ENCODE peak calls at places on chromosomes 5 and 9, in nine cellular contexts. K, Q, L, B, R, N, Y, W and S are unnamed samples.

GRCh38 chr5:175749591-175749990 is 91.7 kb downstream of the HRH2 start:
- DNase-seq in N (no peak), B (no peak), Y (no peak), W (no peak), R (no peak), L (no peak), Q (no peak), K (no peak), S (no peak)

GRCh38 chr5:123178693-123179092 is 89.7 kb downstream of the PRDM6 start:
- DNase-seq in Q (no peak), Y (no peak), K (no peak), N (no peak), B (no peak), R (no peak), W (no peak), L (no peak), S (no peak)

GRCh38 chr5:13957032-13957645 is 12.7 kb upstream of the DNAH5 start:
- DNase-seq in Y (peak; percentile 13), W (no peak), L (no peak), R (no peak), N (no peak), B (peak; percentile 91), Q (no peak), K (peak; percentile 40), S (no peak)

GRCh38 chr9:128587453-128587852 is 35.1 kb downstream of the SPTAN1 start:
- DNase-seq in Q (no peak), L (no peak), Y (no peak), B (no peak), K (no peak), W (no peak), R (no peak), N (no peak), S (no peak)

GRCh38 chr5:16461026-16461425 is 4.6 kb downstream of the ZNF622 start:
- DNase-seq in K (peak; percentile 76), B (no peak), R (no peak), Q (no peak), N (no peak), Y (no peak), W (no peak), L (no peak), S (no peak)

GRCh38 chr5:57416246-57416996 is 66.2 kb downstream of the ACTBL2 start:
- DNase-seq in N (no peak), L (no peak), K (peak; percentile 89), Q (no peak), R (no peak), W (no peak), Y (no peak), B (no peak), S (no peak)

GRCh38 chr9:108467653-108468324 is 388.0 kb downstream of the ACTL7B start:
- DNase-seq in Y (peak; percentile 14), R (no peak), K (peak; percentile 50), L (no peak), N (no peak), W (peak; percentile 68), Q (no peak), B (peak; percentile 67), S (no peak)

GRCh38 chr5:132681476-132681831 is 7.7 kb downstream of the IL4 start:
- DNase-seq in K (no peak), L (no peak), N (no peak), Q (no peak), W (no peak), R (no peak), B (no peak), Y (no peak), S (no peak)

GRCh38 chr9:106481003-106481614 is 381.9 kb upstream of the ZNF462 start:
- DNase-seq in B (no peak), W (no peak), Q (no peak), L (no peak), R (no peak), K (peak; percentile 2), N (no peak), Y (no peak), S (no peak)

GRCh38 chr9:136007906-136008692 is 46.9 kb upstream of the UBAC1 start:
- DNase-seq in Y (no peak), R (no peak), W (no peak), N (peak; percentile 45), B (peak; percentile 82), Q (no peak), L (no peak), K (peak; percentile 75), S (no peak)

GRCh38 chr5:42315214-42315613 is 108.0 kb upstream of the GHR start:
- DNase-seq in R (no peak), B (peak; percentile 63), L (no peak), Y (peak; percentile 13), N (no peak), K (no peak), Q (no peak), W (no peak), S (no peak)

GRCh38 chr9:110095776-110096175 is 112.2 kb downstream of the C9orf152 start:
- DNase-seq in Y (no peak), K (peak; percentile 51), L (no peak), B (no peak), N (no peak), W (no peak), Q (no peak), R (no peak), S (no peak)

DNA sequence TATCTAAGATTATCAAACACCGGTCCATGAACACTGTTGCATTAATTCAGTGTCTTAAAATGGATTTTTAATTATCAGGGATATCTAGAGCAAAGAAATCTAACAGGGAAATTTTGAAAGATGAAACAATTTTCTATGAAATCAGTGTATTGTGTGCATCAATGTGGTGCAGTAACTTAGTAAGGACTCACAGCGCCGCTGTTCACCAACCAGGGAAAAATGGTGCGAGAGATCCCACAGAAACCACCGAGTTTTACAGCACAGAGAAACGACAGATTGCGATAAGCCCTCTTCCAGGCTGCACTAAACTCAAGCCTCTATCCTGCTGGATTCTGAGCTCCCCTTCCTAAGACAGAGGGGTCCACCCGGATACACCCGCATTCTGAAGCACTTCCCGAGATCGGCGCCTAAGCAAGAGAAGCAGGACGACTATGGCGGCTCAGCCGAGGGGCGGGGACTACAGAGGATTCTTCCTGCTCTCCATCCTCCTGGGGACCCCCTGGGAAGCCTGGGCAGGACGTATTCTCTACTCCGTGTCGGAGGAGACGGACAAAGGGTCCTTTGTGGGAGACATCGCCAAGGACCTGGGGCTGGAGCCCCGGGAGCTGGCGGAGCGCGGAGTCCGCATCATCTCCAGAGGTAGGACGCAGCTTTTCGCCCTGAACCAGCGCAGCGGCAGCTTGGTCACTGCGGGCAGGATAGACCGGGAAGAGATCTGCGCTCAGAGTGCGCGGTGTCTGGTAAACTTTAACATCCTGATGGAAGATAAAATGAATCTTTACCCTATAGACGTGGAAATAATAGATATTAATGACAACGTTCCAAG is at the start of gene PCDHGA7:
- DNase-seq in L (no peak), Y (no peak), K (peak; percentile 30), Q (no peak), B (no peak), N (no peak), R (no peak), W (no peak), S (no peak)
- H3K9me3 ChIP-seq in L (peaks cover 21% of the 10 kb centered on the region), Y (peaks cover 3% of the 10 kb centered on the region), K (peaks cover 27% of the 10 kb centered on the region), Q (peaks cover 100% of the 10 kb centered on the region), B (peaks cover 3% of the 10 kb centered on the region), N (peaks cover 4% of the 10 kb centered on the region), R (peaks cover 23% of the 10 kb centered on the region), W (peaks cover 99% of the 10 kb centered on the region), S (no peaks in the 10 kb centered on the region)

GRCh38 chr9:19995619-19996018 is 206.8 kb upstream of the SLC24A2 start:
- DNase-seq in N (no peak), L (no peak), W (no peak), Q (no peak), Y (no peak), B (no peak), R (no peak), K (no peak), S (no peak)

GRCh38 chr9:19998823-19999455 is 210.1 kb upstream of the SLC24A2 start:
- DNase-seq in B (peak; percentile 54), N (no peak), R (no peak), Y (no peak), K (peak; percentile 44), L (no peak), Q (no peak), W (no peak), S (no peak)

GRCh38 chr9:19998153-19998552 is 209.3 kb upstream of the SLC24A2 start:
- DNase-seq in N (no peak), W (no peak), B (peak; percentile 31), Q (no peak), K (peak; percentile 13), Y (no peak), L (no peak), R (no peak), S (no peak)

GRCh38 chr9:20001058-20001457 is 212.2 kb upstream of the SLC24A2 start:
- DNase-seq in B (no peak), Y (no peak), N (no peak), W (no peak), L (no peak), K (no peak), R (no peak), Q (no peak), S (no peak)

GRCh38 chr9:19999491-20000057 is 210.7 kb upstream of the SLC24A2 start:
- DNase-seq in B (peak; percentile 93), L (no peak), R (no peak), N (no peak), K (peak; percentile 89), Y (no peak), W (no peak), Q (no peak), S (no peak)
- H3K27ac ChIP-seq in B (peak overlapping the region; percentile 97), L (no peak overlapping the region), R (no peak overlapping the region), N (no peak overlapping the region), K (peak overlapping the region; percentile 79), Y (no peak overlapping the region), W (no peak overlapping the region), Q (no peak overlapping the region), S (no peak overlapping the region)

DNA sequence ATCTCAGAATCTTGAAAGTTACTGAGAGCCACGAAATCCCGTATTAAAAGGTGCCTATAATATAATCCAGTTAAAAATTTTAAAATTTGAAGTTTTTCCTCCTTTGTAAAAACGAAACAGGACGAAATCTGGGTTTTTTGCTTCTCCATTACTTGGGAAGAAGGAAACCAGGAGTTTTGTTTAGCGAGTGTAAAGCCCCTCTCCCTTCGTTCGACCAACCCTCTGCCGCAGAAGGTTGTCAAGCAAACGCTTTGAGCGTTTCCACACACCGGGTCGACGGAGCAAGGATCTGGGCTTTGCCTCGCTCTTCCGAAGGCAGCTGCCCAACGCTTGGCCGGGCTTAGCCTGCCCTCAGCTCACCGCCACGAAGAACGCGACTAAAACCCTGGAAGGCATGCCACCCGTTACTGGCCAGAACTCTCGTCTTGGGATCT is 1.6 kb upstream of the FOXE1 start:
- DNase-seq in R (no peak), Q (no peak), N (no peak), B (no peak), L (no peak), K (no peak), Y (no peak), W (no peak), S (no peak)
- H3K9me3 ChIP-seq in R (no peaks in the 10 kb centered on the region), Q (no peaks in the 10 kb centered on the region), N (no peaks in the 10 kb centered on the region), B (no peaks in the 10 kb centered on the region), L (no peaks in the 10 kb centered on the region), K (peaks cover 4% of the 10 kb centered on the region), Y (no peaks in the 10 kb centered on the region), W (no peaks in the 10 kb centered on the region), S (no peaks in the 10 kb centered on the region)

GRCh38 chr5:78006449-78006848 is 230.3 kb upstream of the TBCA start:
- DNase-seq in Y (no peak), B (no peak), Q (no peak), R (no peak), K (no peak), N (no peak), L (no peak), W (no peak), S (no peak)
- H3K27ac ChIP-seq in Y (no peak overlapping the region), B (no peak overlapping the region), Q (no peak overlapping the region), R (no peak overlapping the region), K (no peak overlapping the region), N (no peak overlapping the region), L (no peak overlapping the region), W (no peak overlapping the region), S (no peak overlapping the region)